ENCODE peak calls at places on chromosomes 4 and X, in five cellular contexts. J is sigmoid colon, O is suprapubic skin, M is endodermal cell, N is pancreas. W is an unnamed sample.
A peak's percentile ranks its signal among the peaks of the same experiment; 100 is the strongest.

GRCh38 chr4:61200991-61201526 is 933 bp downstream of the ADGRL3 start:
- DNase-seq in N (no peak), J (no peak), M (peak; percentile 78), O (peak; percentile 40), W (no peak)

GRCh38 chr4:94545296-94545695 is 93.6 kb downstream of the PDLIM5 start:
- DNase-seq in M (no peak), N (no peak), O (no peak), J (no peak), W (no peak)

GRCh38 chrX:8067754-8068469 is 103.2 kb downstream of the VCX2 start:
- DNase-seq in M (no peak), J (no peak), O (no peak), N (no peak), W (no peak)

GRCh38 chr4:74205046-74205445 is 47.1 kb downstream of the MTHFD2L start:
- DNase-seq in J (no peak), O (no peak), N (no peak), M (no peak), W (no peak)

GRCh38 chr4:154506253-154506652 is 14.7 kb upstream of the DCHS2 start:
- DNase-seq in M (no peak), J (no peak), O (no peak), N (no peak), W (no peak)

GRCh38 chr4:10762541-10762940 is 78.0 kb upstream of the CLNK start:
- DNase-seq in M (peak; percentile 88), J (peak; percentile 65), O (no peak), N (no peak), W (no peak)

GRCh38 chr4:76996445-76996844 is 46.9 kb downstream of the SEPTIN11 start:
- DNase-seq in O (no peak), J (no peak), N (no peak), M (no peak), W (no peak)

GRCh38 chr4:72312032-72312650 is 256.9 kb downstream of the ADAMTS3 start:
- DNase-seq in M (peak; percentile 75), O (peak; percentile 72), N (peak; percentile 31), J (peak; percentile 89), W (no peak)

GRCh38 chrX:5726246-5726645 is 502.4 kb downstream of the NLGN4X start:
- DNase-seq in O (no peak), J (no peak), N (no peak), M (no peak), W (peak; percentile 12)

GRCh38 chr4:156294577-156294976 is 340.9 kb upstream of the CTSO start:
- DNase-seq in O (no peak), J (no peak), N (no peak), M (peak; percentile 53), W (peak; percentile 6)

GRCh38 chr4:137307806-137308205 is 224.5 kb downstream of the PCDH18 start:
- DNase-seq in J (no peak), N (no peak), M (no peak), O (no peak), W (no peak)

GRCh38 chrX:13126785-13127184 is 82.4 kb upstream of the FAM9C start:
- DNase-seq in N (no peak), J (no peak), M (no peak), O (no peak), W (no peak)

GRCh38 chr4:8304827-8305695 is 35.5 kb downstream of the HTRA3 start:
- DNase-seq in O (peak; percentile 42), J (peak; percentile 27), N (no peak), M (no peak), W (no peak)

GRCh38 chrX:46759645-46759974 is 692 bp upstream of the SLC9A7 start:
- DNase-seq in O (no peak), M (no peak), N (no peak), J (no peak), W (no peak)
- H3K4me3 ChIP-seq in O (peak overlapping the region; percentile 57), M (peak overlapping the region; percentile 33), N (peak overlapping the region; percentile 60), J (peak overlapping the region; percentile 55), W (peak overlapping the region; percentile 82)

DNA sequence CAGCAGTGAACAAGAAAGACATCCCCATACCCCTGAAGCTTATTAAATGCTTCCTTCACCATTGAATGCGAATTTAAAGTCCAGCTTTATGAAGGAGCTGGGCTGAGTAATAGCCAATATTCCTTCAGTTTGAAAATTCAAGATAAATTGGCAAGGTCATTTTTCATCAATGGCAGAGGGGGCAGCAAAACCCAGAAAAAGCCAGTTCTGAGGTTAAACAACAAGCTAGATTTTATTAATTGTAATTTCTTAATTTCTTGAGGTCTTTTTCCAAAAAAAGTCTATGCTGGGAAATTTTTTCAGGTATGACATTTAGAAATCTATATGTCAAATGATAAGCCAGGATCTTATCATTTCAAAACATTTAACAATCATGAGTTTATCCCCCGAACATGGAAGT is 808.9 kb downstream of the RPA4 start:
- DNase-seq in O (no peak), N (no peak), J (no peak), M (no peak), W (no peak)
- H3K36me3 ChIP-seq in O (no peaks in the 10 kb centered on the region), N (no peaks in the 10 kb centered on the region), J (no peaks in the 10 kb centered on the region), M (no peaks in the 10 kb centered on the region), W (no peaks in the 10 kb centered on the region)

GRCh38 chr4:163611784-163612445 is 117.4 kb downstream of the TMA16 start:
- DNase-seq in J (no peak), O (no peak), M (no peak), N (no peak), W (no peak)

GRCh38 chr4:163612762-163613161 is 118.3 kb downstream of the TMA16 start:
- DNase-seq in N (no peak), O (no peak), J (no peak), M (no peak), W (no peak)

GRCh38 chr4:163609046-163609445 is 114.6 kb downstream of the TMA16 start:
- DNase-seq in N (no peak), O (no peak), J (no peak), M (no peak), W (no peak)

GRCh38 chr4:163610642-163611041 is 116.2 kb downstream of the TMA16 start:
- DNase-seq in N (no peak), M (no peak), J (no peak), O (no peak), W (no peak)

GRCh38 chr4:163611172-163611571 is 116.7 kb downstream of the TMA16 start:
- DNase-seq in O (no peak), J (no peak), M (no peak), N (no peak), W (no peak)
- TF ChIP-seq CTCF in O (no peak), J (no peak), M (no peak), N (no peak), W (no peak)

DNA sequence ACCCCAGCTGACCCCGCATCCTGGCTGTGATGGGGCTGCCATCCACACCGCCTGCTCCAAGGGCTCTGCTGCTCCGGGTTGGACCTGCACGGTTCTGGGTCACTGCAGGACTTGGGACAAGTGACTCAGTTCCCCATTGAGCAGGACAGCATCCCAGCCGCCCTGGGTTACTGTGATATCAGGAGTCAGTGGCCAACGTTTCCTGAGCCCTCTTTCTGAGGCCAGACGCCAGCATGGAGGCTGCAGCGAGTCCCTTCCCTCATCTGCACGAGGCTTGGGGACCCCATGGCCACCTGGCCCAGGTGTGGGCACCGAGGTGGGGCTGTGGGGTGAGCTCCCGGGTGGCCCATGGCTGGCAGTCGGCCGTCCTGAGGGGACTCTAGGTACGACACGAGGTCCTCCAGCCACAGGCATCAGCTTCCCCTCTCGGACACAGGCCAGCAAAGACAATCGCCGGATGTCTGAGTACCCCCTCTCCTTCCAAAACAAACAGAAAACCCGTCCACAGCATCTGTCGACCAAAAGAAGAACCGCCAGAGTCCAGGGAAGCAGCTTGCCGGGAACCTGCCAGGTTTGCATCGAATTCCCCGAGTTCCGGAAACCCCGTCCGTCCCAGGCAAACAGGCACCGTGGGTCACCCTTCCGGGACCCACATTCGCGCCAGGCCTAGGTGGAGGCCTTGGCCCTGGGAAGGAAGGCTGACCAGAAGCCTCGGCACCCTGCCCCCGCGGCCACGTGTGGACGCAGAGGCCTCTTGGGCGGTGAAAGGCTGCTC is 136.1 kb downstream of the FAM53A start:
- DNase-seq in O (no peak), N (peak; percentile 12), M (no peak), J (no peak), W (no peak)
- H3K4me3 ChIP-seq in O (peak overlapping the region; percentile 41), N (no peak overlapping the region), M (no peak overlapping the region), J (peak overlapping the region; percentile 38), W (no peak overlapping the region)

GRCh38 chr4:163137581-163137980 is 29.1 kb downstream of the NAF1 start:
- DNase-seq in N (no peak), O (no peak), M (no peak), J (no peak), W (no peak)
- H3K36me3 ChIP-seq in N (no peaks in the 10 kb centered on the region), O (peaks cover 22% of the 10 kb centered on the region), M (peaks cover 29% of the 10 kb centered on the region), J (no peaks in the 10 kb centered on the region), W (no peaks in the 10 kb centered on the region)

W was measured in GM06990.